ENCODE peak calls at places on chromosome 14, in four cellular contexts. L, B, A and U are unnamed samples.

GRCh38 chr14:101083564-101084435 is 180.3 kb upstream of the RTL1 start:
- DNase-seq in L (no peak), B (no peak), A (no peak), U (no peak)

GRCh38 chr14:106848330-106849121 is 1322.1 kb downstream of the TMEM121 start:
- DNase-seq in L (no peak), A (no peak), B (no peak), U (no peak)

GRCh38 chr14:93861846-93862641 is 65.1 kb upstream of the FAM181A start:
- DNase-seq in A (no peak), L (no peak), B (no peak), U (no peak)

GRCh38 chr14:100246809-100247428 is 8.0 kb downstream of the YY1 start:
- DNase-seq in B (no peak), A (no peak), L (no peak), U (no peak)

GRCh38 chr14:69699743-69700309 is 67.1 kb upstream of the SRSF5 start:
- DNase-seq in L (no peak), B (no peak), A (no peak), U (no peak)

GRCh38 chr14:72523397-72524157 is 370.3 kb downstream of the DPF3 start:
- DNase-seq in A (no peak), B (no peak), L (no peak), U (no peak)

GRCh38 chr14:58107947-58108552 is 44.0 kb downstream of the ARMH4 start:
- DNase-seq in A (no peak), L (peak; percentile 38), B (peak; percentile 35), U (peak; percentile 24)

GRCh38 chr14:67971627-67972625 is 152.3 kb downstream of the RAD51B start:
- DNase-seq in A (no peak), L (peak; percentile 22), B (no peak), U (no peak)

GRCh38 chr14:103879570-103880333 is 32.4 kb upstream of the PPP1R13B start:
- DNase-seq in B (no peak), L (peak; percentile 23), A (no peak), U (no peak)